ENCODE peak calls at places on chromosomes 6 and 20, in eight cellular contexts. One of them, this sample, is unnamed. For H3K36me3, the result is how much of the 10 kb centered on the place peaks cover.

GRCh38 chr6:14222956-14223355 is 105.4 kb downstream of the CD83 start:
- DNase-seq in neuronal stem cell: no peak
- DNase-seq in CD8-positive, alpha-beta memory T cell: no peak
- DNase-seq in heart left ventricle: no peak
- DNase-seq in transverse colon: no peak
- DNase-seq in psoas muscle: no peak
- DNase-seq in ovary: no peak
- DNase-seq in H7: no peak
- DNase-seq in this sample: no peak

GRCh38 chr6:23202207-23202606 is 632.8 kb downstream of the HDGFL1 start:
- DNase-seq in ovary: no peak
- DNase-seq in transverse colon: no peak
- DNase-seq in psoas muscle: no peak
- DNase-seq in heart left ventricle: no peak
- DNase-seq in H7: no peak
- DNase-seq in CD8-positive, alpha-beta memory T cell: no peak
- DNase-seq in neuronal stem cell: no peak
- DNase-seq in this sample: no peak

GRCh38 chr6:37517411-37517812 is 17.7 kb upstream of the CCDC167 start:
- DNase-seq in H7: no peak
- DNase-seq in neuronal stem cell: no peak
- DNase-seq in heart left ventricle: no peak
- DNase-seq in ovary: no peak
- DNase-seq in CD8-positive, alpha-beta memory T cell: peak
- DNase-seq in psoas muscle: no peak
- DNase-seq in transverse colon: peak
- DNase-seq in this sample: no peak

GRCh38 chr6:156777866-156778614 is 862 bp downstream of the ARID1B start:
- DNase-seq in H7: peak
- DNase-seq in heart left ventricle: peak
- DNase-seq in neuronal stem cell: peak
- DNase-seq in psoas muscle: peak
- DNase-seq in transverse colon: peak
- DNase-seq in CD8-positive, alpha-beta memory T cell: peak
- DNase-seq in ovary: peak
- DNase-seq in this sample: peak

GRCh38 chr6:41288025-41288777 is 1.7 kb upstream of the TREM1 start:
- DNase-seq in heart left ventricle: no peak
- DNase-seq in neuronal stem cell: no peak
- DNase-seq in H7: no peak
- DNase-seq in ovary: no peak
- DNase-seq in CD8-positive, alpha-beta memory T cell: no peak
- DNase-seq in psoas muscle: no peak
- DNase-seq in transverse colon: no peak
- DNase-seq in this sample: no peak

GRCh38 chr20:47711046-47711752 is 74.1 kb downstream of the SULF2 start:
- DNase-seq in ovary: no peak
- DNase-seq in neuronal stem cell: no peak
- DNase-seq in heart left ventricle: no peak
- DNase-seq in CD8-positive, alpha-beta memory T cell: no peak
- DNase-seq in H7: no peak
- DNase-seq in transverse colon: peak
- DNase-seq in psoas muscle: no peak
- DNase-seq in this sample: no peak

GRCh38 chr6:52640170-52640569 is 30.7 kb upstream of the TMEM14A start:
- DNase-seq in ovary: no peak
- DNase-seq in CD8-positive, alpha-beta memory T cell: no peak
- DNase-seq in neuronal stem cell: no peak
- DNase-seq in H7: no peak
- DNase-seq in transverse colon: no peak
- DNase-seq in heart left ventricle: no peak
- DNase-seq in psoas muscle: no peak
- DNase-seq in this sample: no peak

GRCh38 chr6:165245287-165245686 is 64.1 kb downstream of the C6orf118 start:
- DNase-seq in psoas muscle: no peak
- DNase-seq in transverse colon: no peak
- DNase-seq in CD8-positive, alpha-beta memory T cell: no peak
- DNase-seq in neuronal stem cell: no peak
- DNase-seq in ovary: no peak
- DNase-seq in H7: no peak
- DNase-seq in heart left ventricle: no peak
- DNase-seq in this sample: peak

GRCh38 chr6:101980924-101981323 is 587.4 kb downstream of the GRIK2 start:
- DNase-seq in heart left ventricle: no peak
- DNase-seq in ovary: no peak
- DNase-seq in psoas muscle: no peak
- DNase-seq in CD8-positive, alpha-beta memory T cell: no peak
- DNase-seq in transverse colon: no peak
- DNase-seq in H7: no peak
- DNase-seq in neuronal stem cell: no peak
- DNase-seq in this sample: no peak

GRCh38 chr20:58342104-58342945 is 32.8 kb downstream of the RAB22A start:
- DNase-seq in H7: no peak
- DNase-seq in transverse colon: no peak
- DNase-seq in ovary: no peak
- DNase-seq in CD8-positive, alpha-beta memory T cell: no peak
- DNase-seq in psoas muscle: no peak
- DNase-seq in neuronal stem cell: no peak
- DNase-seq in heart left ventricle: no peak
- DNase-seq in this sample: no peak

GRCh38 chr20:12306107-12306506 is 388.4 kb downstream of the BTBD3 start:
- DNase-seq in psoas muscle: no peak
- DNase-seq in H7: no peak
- DNase-seq in ovary: no peak
- DNase-seq in heart left ventricle: no peak
- DNase-seq in transverse colon: no peak
- DNase-seq in CD8-positive, alpha-beta memory T cell: no peak
- DNase-seq in neuronal stem cell: no peak
- DNase-seq in this sample: no peak

GRCh38 chr20:45484676-45485075 is 15.1 kb downstream of the WFDC2 start:
- DNase-seq in neuronal stem cell: no peak
- DNase-seq in H7: peak
- DNase-seq in transverse colon: peak
- DNase-seq in CD8-positive, alpha-beta memory T cell: no peak
- DNase-seq in psoas muscle: no peak
- DNase-seq in heart left ventricle: no peak
- DNase-seq in ovary: no peak
- DNase-seq in this sample: no peak

GRCh38 chr6:82015043-82015442 is 232.5 kb downstream of the IBTK start:
- DNase-seq in heart left ventricle: no peak
- DNase-seq in H7: no peak
- DNase-seq in neuronal stem cell: no peak
- DNase-seq in CD8-positive, alpha-beta memory T cell: no peak
- DNase-seq in ovary: no peak
- DNase-seq in psoas muscle: no peak
- DNase-seq in transverse colon: no peak
- DNase-seq in this sample: no peak

GRCh38 chr20:7090753-7091310 is 323.3 kb downstream of the BMP2 start:
- DNase-seq in transverse colon: peak
- DNase-seq in neuronal stem cell: no peak
- DNase-seq in CD8-positive, alpha-beta memory T cell: no peak
- DNase-seq in heart left ventricle: no peak
- DNase-seq in ovary: no peak
- DNase-seq in psoas muscle: no peak
- DNase-seq in H7: peak
- DNase-seq in this sample: no peak

GRCh38 chr6:41367700-41368099 is 32.3 kb downstream of the NCR2 start:
- DNase-seq in transverse colon: peak
- DNase-seq in neuronal stem cell: peak
- DNase-seq in psoas muscle: no peak
- DNase-seq in heart left ventricle: peak
- DNase-seq in CD8-positive, alpha-beta memory T cell: no peak
- DNase-seq in H7: peak
- DNase-seq in ovary: peak
- DNase-seq in this sample: peak

GRCh38 chr20:17345321-17345720 is 118.5 kb downstream of the PCSK2 start:
- DNase-seq in CD8-positive, alpha-beta memory T cell: no peak
- DNase-seq in H7: no peak
- DNase-seq in psoas muscle: no peak
- DNase-seq in neuronal stem cell: no peak
- DNase-seq in transverse colon: no peak
- DNase-seq in heart left ventricle: no peak
- DNase-seq in ovary: no peak
- DNase-seq in this sample: peak

GRCh38 chr6:168159503-168159902 is 80.5 kb upstream of the FRMD1 start:
- DNase-seq in H7: no peak
- DNase-seq in ovary: no peak
- DNase-seq in psoas muscle: no peak
- DNase-seq in transverse colon: no peak
- DNase-seq in neuronal stem cell: no peak
- DNase-seq in CD8-positive, alpha-beta memory T cell: no peak
- DNase-seq in heart left ventricle: no peak
- DNase-seq in this sample: no peak

GRCh38 chr6:64580346-64580745 is 944.7 kb downstream of the PHF3 start:
- DNase-seq in transverse colon: no peak
- DNase-seq in heart left ventricle: no peak
- DNase-seq in CD8-positive, alpha-beta memory T cell: no peak
- DNase-seq in psoas muscle: no peak
- DNase-seq in neuronal stem cell: no peak
- DNase-seq in H7: no peak
- DNase-seq in ovary: no peak
- DNase-seq in this sample: no peak

GRCh38 chr20:60057866-60058807 is 99.9 kb downstream of the CDH26 start:
- DNase-seq in neuronal stem cell: peak
- DNase-seq in ovary: no peak
- DNase-seq in transverse colon: peak
- DNase-seq in H7: peak
- DNase-seq in CD8-positive, alpha-beta memory T cell: peak
- DNase-seq in heart left ventricle: peak
- DNase-seq in psoas muscle: peak
- DNase-seq in this sample: no peak

GRCh38 chr6:88650029-88650619 is 313.3 kb downstream of the RNGTT start:
- DNase-seq in H7: no peak
- DNase-seq in ovary: no peak
- DNase-seq in CD8-positive, alpha-beta memory T cell: no peak
- DNase-seq in psoas muscle: no peak
- DNase-seq in neuronal stem cell: no peak
- DNase-seq in heart left ventricle: no peak
- DNase-seq in transverse colon: no peak
- DNase-seq in this sample: no peak

GRCh38 chr6:125857846-125858245 is 67.1 kb downstream of the NCOA7 start:
- DNase-seq in transverse colon: no peak
- DNase-seq in psoas muscle: no peak
- DNase-seq in H7: no peak
- DNase-seq in ovary: no peak
- DNase-seq in heart left ventricle: no peak
- DNase-seq in CD8-positive, alpha-beta memory T cell: no peak
- DNase-seq in neuronal stem cell: no peak
- DNase-seq in this sample: no peak

GRCh38 chr20:46027245-46027853 is 1.7 kb upstream of the SLC12A5 start:
- DNase-seq in heart left ventricle: no peak
- DNase-seq in psoas muscle: no peak
- DNase-seq in H7: peak
- DNase-seq in neuronal stem cell: peak
- DNase-seq in transverse colon: no peak
- DNase-seq in ovary: peak
- DNase-seq in CD8-positive, alpha-beta memory T cell: no peak
- DNase-seq in this sample: peak

GRCh38 chr6:97147421-97147820 is 135.6 kb downstream of the MMS22L start:
- DNase-seq in neuronal stem cell: no peak
- DNase-seq in ovary: no peak
- DNase-seq in H7: no peak
- DNase-seq in CD8-positive, alpha-beta memory T cell: no peak
- DNase-seq in transverse colon: no peak
- DNase-seq in heart left ventricle: no peak
- DNase-seq in psoas muscle: no peak
- DNase-seq in this sample: no peak

GRCh38 chr6:67328269-67328668 is 1306.8 kb upstream of the ADGRB3 start:
- DNase-seq in H7: no peak
- DNase-seq in psoas muscle: no peak
- DNase-seq in heart left ventricle: no peak
- DNase-seq in CD8-positive, alpha-beta memory T cell: no peak
- DNase-seq in ovary: no peak
- DNase-seq in transverse colon: no peak
- DNase-seq in neuronal stem cell: no peak
- DNase-seq in this sample: no peak

GRCh38 chr6:8574311-8574710 is 139.0 kb upstream of the SLC35B3 start:
- DNase-seq in transverse colon: no peak
- DNase-seq in CD8-positive, alpha-beta memory T cell: no peak
- DNase-seq in neuronal stem cell: no peak
- DNase-seq in psoas muscle: no peak
- DNase-seq in ovary: no peak
- DNase-seq in heart left ventricle: no peak
- DNase-seq in H7: no peak
- DNase-seq in this sample: no peak

GRCh38 chr6:71395731-71396409 is 107.3 kb downstream of the OGFRL1 start:
- DNase-seq in psoas muscle: no peak
- DNase-seq in H7: no peak
- DNase-seq in CD8-positive, alpha-beta memory T cell: no peak
- DNase-seq in ovary: no peak
- DNase-seq in neuronal stem cell: no peak
- DNase-seq in transverse colon: no peak
- DNase-seq in heart left ventricle: no peak
- DNase-seq in this sample: no peak
- H3K36me3 ChIP-seq in psoas muscle: under half
- H3K36me3 ChIP-seq in H7: under half
- H3K36me3 ChIP-seq in CD8-positive, alpha-beta memory T cell: under half
- H3K36me3 ChIP-seq in ovary: under half
- H3K36me3 ChIP-seq in neuronal stem cell: half or more
- H3K36me3 ChIP-seq in transverse colon: under half
- H3K36me3 ChIP-seq in heart left ventricle: under half
- H3K36me3 ChIP-seq in this sample: under half

GRCh38 chr6:27890351-27891299 is 21.6 kb downstream of the OR2B2 start:
- DNase-seq in neuronal stem cell: peak
- DNase-seq in heart left ventricle: peak
- DNase-seq in ovary: no peak
- DNase-seq in transverse colon: peak
- DNase-seq in psoas muscle: peak
- DNase-seq in CD8-positive, alpha-beta memory T cell: peak
- DNase-seq in H7: peak
- DNase-seq in this sample: peak
- H3K4me3 ChIP-seq in neuronal stem cell: peak
- H3K4me3 ChIP-seq in heart left ventricle: peak
- H3K4me3 ChIP-seq in ovary: peak
- H3K4me3 ChIP-seq in transverse colon: peak
- H3K4me3 ChIP-seq in psoas muscle: peak
- H3K4me3 ChIP-seq in CD8-positive, alpha-beta memory T cell: peak
- H3K4me3 ChIP-seq in H7: peak
- H3K4me3 ChIP-seq in this sample: peak

DNA sequence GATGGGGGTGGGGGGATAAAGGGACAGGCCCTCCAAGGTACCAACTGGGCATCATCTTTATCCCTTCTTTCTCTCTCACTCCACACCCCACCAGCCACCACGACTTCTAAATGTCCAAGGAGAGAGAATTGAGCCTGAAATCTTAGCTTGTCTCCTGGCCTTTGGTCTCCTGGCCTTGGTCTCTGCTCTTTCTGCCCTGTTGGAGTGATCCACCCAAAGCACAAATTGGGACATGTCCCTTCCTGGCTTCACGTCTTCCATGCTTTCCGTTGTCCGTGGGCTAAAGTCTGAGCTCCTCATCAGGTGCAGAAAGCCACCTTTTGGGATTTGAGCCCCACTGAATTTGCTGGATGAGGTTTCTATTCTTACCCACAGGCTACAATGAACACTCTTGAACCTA is 8.4 kb downstream of the ADIG start:
- DNase-seq in ovary: no peak
- DNase-seq in transverse colon: no peak
- DNase-seq in neuronal stem cell: no peak
- DNase-seq in heart left ventricle: no peak
- DNase-seq in psoas muscle: no peak
- DNase-seq in H7: no peak
- DNase-seq in CD8-positive, alpha-beta memory T cell: no peak
- DNase-seq in this sample: no peak
- H3K36me3 ChIP-seq in ovary: under half
- H3K36me3 ChIP-seq in transverse colon: under half
- H3K36me3 ChIP-seq in neuronal stem cell: under half
- H3K36me3 ChIP-seq in heart left ventricle: under half
- H3K36me3 ChIP-seq in psoas muscle: under half
- H3K36me3 ChIP-seq in H7: under half
- H3K36me3 ChIP-seq in CD8-positive, alpha-beta memory T cell: under half
- H3K36me3 ChIP-seq in this sample: under half

GRCh38 chr6:129489215-129489765 is 220.7 kb downstream of the ARHGAP18 start:
- DNase-seq in heart left ventricle: no peak
- DNase-seq in psoas muscle: no peak
- DNase-seq in ovary: no peak
- DNase-seq in neuronal stem cell: no peak
- DNase-seq in CD8-positive, alpha-beta memory T cell: no peak
- DNase-seq in H7: no peak
- DNase-seq in transverse colon: no peak
- DNase-seq in this sample: peak
- H3K4me3 ChIP-seq in heart left ventricle: no peak
- H3K4me3 ChIP-seq in psoas muscle: no peak
- H3K4me3 ChIP-seq in ovary: no peak
- H3K4me3 ChIP-seq in neuronal stem cell: no peak
- H3K4me3 ChIP-seq in CD8-positive, alpha-beta memory T cell: no peak
- H3K4me3 ChIP-seq in H7: no peak
- H3K4me3 ChIP-seq in transverse colon: no peak
- H3K4me3 ChIP-seq in this sample: no peak